ENCODE peak calls at places on chromosome 21, in nine cellular contexts. N is renal cortical epithelial cell, A is AG04449, R is HFF-Myc, X is cerebellar cortex, S is heart right ventricle, I is putamen, P is H9, V is kidney tubule cell. U is an unnamed sample.

GRCh38 chr21:46021398-46021797 is 39.8 kb downstream of the COL6A1 start:
- DNase-seq in P (no peak), V (no peak), A (no peak), R (no peak), S (no peak), N (no peak), I (no peak), X (no peak), U (no peak)

GRCh38 chr21:41831453-41831831 is 47.7 kb downstream of the PRDM15 start:
- DNase-seq in A (no peak), N (no peak), S (no peak), X (no peak), R (no peak), I (no peak), P (no peak), V (no peak), U (no peak)

GRCh38 chr21:45150630-45151265 is 76.4 kb downstream of the ADARB1 start:
- DNase-seq in A (no peak), I (no peak), P (no peak), V (no peak), R (no peak), N (no peak), X (no peak), S (no peak), U (no peak)

GRCh38 chr21:44423312-44423821 is 31.9 kb upstream of the LRRC3 start:
- DNase-seq in P (peak), V (no peak), I (no peak), N (no peak), R (no peak), A (no peak), X (no peak), S (no peak), U (no peak)

GRCh38 chr21:41899431-41900202 is 20.5 kb upstream of the PRDM15 start:
- DNase-seq in I (no peak), R (no peak), S (no peak), N (no peak), P (no peak), A (no peak), X (no peak), V (no peak), U (no peak)

GRCh38 chr21:46222436-46223116 is 6.0 kb downstream of the LSS start:
- DNase-seq in X (peak), R (no peak), V (no peak), S (no peak), N (no peak), P (no peak), A (no peak), I (no peak), U (no peak)

GRCh38 chr21:37358392-37358791 is 8.2 kb upstream of the DYRK1A start:
- DNase-seq in N (no peak), V (no peak), X (no peak), R (no peak), S (no peak), I (no peak), A (no peak), P (no peak), U (no peak)

GRCh38 chr21:25733859-25734653 is 648 bp downstream of the ATP5PF start:
- DNase-seq in X (peak), S (peak), I (peak), V (peak), A (no peak), P (no peak), R (no peak), N (peak), U (no peak)

GRCh38 chr21:14956826-14957225 is 108.0 kb downstream of the NRIP1 start:
- DNase-seq in R (peak), N (peak), I (no peak), P (no peak), S (no peak), A (peak), X (no peak), V (peak), U (peak)

GRCh38 chr21:17498586-17498985 is 14.3 kb upstream of the CXADR start:
- DNase-seq in I (no peak), P (no peak), A (no peak), V (no peak), S (no peak), X (no peak), R (no peak), N (no peak), U (no peak)

GRCh38 chr21:16323586-16323985 is 593.8 kb downstream of the USP25 start:
- DNase-seq in V (peak), R (no peak), S (no peak), A (peak), I (no peak), X (no peak), P (no peak), N (peak), U (no peak)

GRCh38 chr21:42147386-42148020 is 71.4 kb upstream of the ABCG1 start:
- DNase-seq in V (no peak), P (no peak), N (no peak), A (no peak), X (no peak), S (no peak), I (no peak), R (no peak), U (no peak)

GRCh38 chr21:21401444-21401843 is 403.2 kb downstream of the NCAM2 start:
- DNase-seq in N (no peak), I (no peak), R (no peak), S (no peak), X (no peak), V (no peak), P (no peak), A (no peak), U (no peak)

GRCh38 chr21:45700461-45700860 is 56.9 kb downstream of the PCBP3 start:
- DNase-seq in R (no peak), S (no peak), N (no peak), P (no peak), A (no peak), X (peak), V (no peak), I (no peak), U (no peak)

U was measured in NCI-H226.